ENCODE peak calls at places on chromosome 7, in six cellular contexts. One of them, this sample, is unnamed.

GRCh38 chr7:96311967-96312366 is 9.9 kb downstream of the SLC25A13 start:
- DNase-seq in mesendoderm: no peak
- DNase-seq in H1: no peak
- DNase-seq in IMR-90: peak
- DNase-seq in mesenchymal stem cell: peak
- DNase-seq in H9: no peak
- DNase-seq in this sample: no peak

GRCh38 chr7:155490697-155491628 is 33.0 kb downstream of the EN2 start:
- DNase-seq in mesendoderm: peak
- DNase-seq in H1: no peak
- DNase-seq in IMR-90: no peak
- DNase-seq in mesenchymal stem cell: no peak
- DNase-seq in H9: peak
- DNase-seq in this sample: no peak

GRCh38 chr7:30470163-30470770 is 8.3 kb downstream of the NOD1 start:
- DNase-seq in mesendoderm: no peak
- DNase-seq in H1: no peak
- DNase-seq in IMR-90: peak
- DNase-seq in mesenchymal stem cell: peak
- DNase-seq in H9: no peak
- DNase-seq in this sample: no peak

GRCh38 chr7:12031186-12031585 is 179.9 kb upstream of the TMEM106B start:
- DNase-seq in mesendoderm: no peak
- DNase-seq in H1: no peak
- DNase-seq in IMR-90: peak
- DNase-seq in mesenchymal stem cell: no peak
- DNase-seq in H9: no peak
- DNase-seq in this sample: no peak

GRCh38 chr7:95980073-95980655 is 207.8 kb downstream of the DYNC1I1 start:
- DNase-seq in mesendoderm: no peak
- DNase-seq in H1: no peak
- DNase-seq in IMR-90: no peak
- DNase-seq in mesenchymal stem cell: peak
- DNase-seq in H9: no peak
- DNase-seq in this sample: no peak

GRCh38 chr7:25289522-25289921 is 61.2 kb upstream of the NPVF start:
- DNase-seq in mesendoderm: no peak
- DNase-seq in H1: no peak
- DNase-seq in IMR-90: no peak
- DNase-seq in mesenchymal stem cell: no peak
- DNase-seq in H9: no peak
- DNase-seq in this sample: no peak

GRCh38 chr7:129147723-129148122 is 3.2 kb downstream of the TSPAN33 start:
- DNase-seq in mesendoderm: no peak
- DNase-seq in H1: no peak
- DNase-seq in IMR-90: no peak
- DNase-seq in mesenchymal stem cell: no peak
- DNase-seq in H9: no peak
- DNase-seq in this sample: no peak

GRCh38 chr7:101410743-101411476 is 48.2 kb downstream of the COL26A1 start:
- DNase-seq in mesendoderm: peak
- DNase-seq in H1: peak
- DNase-seq in IMR-90: no peak
- DNase-seq in mesenchymal stem cell: peak
- DNase-seq in H9: peak
- DNase-seq in this sample: peak

GRCh38 chr7:29255199-29255838 is 60.7 kb downstream of the CHN2 start:
- DNase-seq in mesendoderm: no peak
- DNase-seq in H1: no peak
- DNase-seq in IMR-90: no peak
- DNase-seq in mesenchymal stem cell: peak
- DNase-seq in H9: no peak
- DNase-seq in this sample: no peak

GRCh38 chr7:41238851-41239331 is 464.0 kb downstream of the INHBA start:
- DNase-seq in mesendoderm: no peak
- DNase-seq in H1: no peak
- DNase-seq in IMR-90: peak
- DNase-seq in mesenchymal stem cell: no peak
- DNase-seq in H9: no peak
- DNase-seq in this sample: no peak

GRCh38 chr7:158581440-158582088 is 6.1 kb downstream of the PTPRN2 start:
- DNase-seq in mesendoderm: no peak
- DNase-seq in H1: no peak
- DNase-seq in IMR-90: no peak
- DNase-seq in mesenchymal stem cell: no peak
- DNase-seq in H9: no peak
- DNase-seq in this sample: no peak

GRCh38 chr7:152341039-152341913 is 94.5 kb downstream of the KMT2C start:
- DNase-seq in mesendoderm: peak
- DNase-seq in H1: no peak
- DNase-seq in IMR-90: peak
- DNase-seq in mesenchymal stem cell: peak
- DNase-seq in H9: no peak
- DNase-seq in this sample: no peak

GRCh38 chr7:100691676-100692577 is 2.1 kb downstream of the GIGYF1 start:
- DNase-seq in mesendoderm: peak
- DNase-seq in H1: peak
- DNase-seq in IMR-90: peak
- DNase-seq in mesenchymal stem cell: peak
- DNase-seq in H9: peak
- DNase-seq in this sample: peak

GRCh38 chr7:156000601-156001396 is 188.5 kb upstream of the SHH start:
- DNase-seq in mesendoderm: no peak
- DNase-seq in H1: no peak
- DNase-seq in IMR-90: no peak
- DNase-seq in mesenchymal stem cell: no peak
- DNase-seq in H9: peak
- DNase-seq in this sample: no peak

GRCh38 chr7:27157717-27158431 is 1.4 kb upstream of the HOXA7 start:
- DNase-seq in mesendoderm: no peak
- DNase-seq in H1: no peak
- DNase-seq in IMR-90: no peak
- DNase-seq in mesenchymal stem cell: no peak
- DNase-seq in H9: peak
- DNase-seq in this sample: no peak

GRCh38 chr7:152513861-152514770 is 78.3 kb upstream of the KMT2C start:
- DNase-seq in mesendoderm: no peak
- DNase-seq in H1: no peak
- DNase-seq in IMR-90: no peak
- DNase-seq in mesenchymal stem cell: no peak
- DNase-seq in H9: no peak
- DNase-seq in this sample: no peak

GRCh38 chr7:77251519-77251819 is 51.9 kb upstream of the FGL2 start:
- DNase-seq in mesendoderm: no peak
- DNase-seq in H1: no peak
- DNase-seq in IMR-90: no peak
- DNase-seq in mesenchymal stem cell: no peak
- DNase-seq in H9: no peak
- DNase-seq in this sample: no peak

GRCh38 chr7:117110480-117111315 is 157.4 kb downstream of the ST7 start:
- DNase-seq in mesendoderm: no peak
- DNase-seq in H1: no peak
- DNase-seq in IMR-90: no peak
- DNase-seq in mesenchymal stem cell: peak
- DNase-seq in H9: no peak
- DNase-seq in this sample: no peak

GRCh38 chr7:36032362-36032818 is 120.7 kb upstream of the EEPD1 start:
- DNase-seq in mesendoderm: no peak
- DNase-seq in H1: no peak
- DNase-seq in IMR-90: peak
- DNase-seq in mesenchymal stem cell: no peak
- DNase-seq in H9: no peak
- DNase-seq in this sample: no peak

GRCh38 chr7:132290021-132290420 is 286.2 kb downstream of the PLXNA4 start:
- DNase-seq in mesendoderm: no peak
- DNase-seq in H1: no peak
- DNase-seq in IMR-90: no peak
- DNase-seq in mesenchymal stem cell: no peak
- DNase-seq in H9: no peak
- DNase-seq in this sample: no peak

GRCh38 chr7:92076509-92076908 is 57.8 kb downstream of the CYP51A1 start:
- DNase-seq in mesendoderm: peak
- DNase-seq in H1: no peak
- DNase-seq in IMR-90: no peak
- DNase-seq in mesenchymal stem cell: no peak
- DNase-seq in H9: no peak
- DNase-seq in this sample: no peak

DNA sequence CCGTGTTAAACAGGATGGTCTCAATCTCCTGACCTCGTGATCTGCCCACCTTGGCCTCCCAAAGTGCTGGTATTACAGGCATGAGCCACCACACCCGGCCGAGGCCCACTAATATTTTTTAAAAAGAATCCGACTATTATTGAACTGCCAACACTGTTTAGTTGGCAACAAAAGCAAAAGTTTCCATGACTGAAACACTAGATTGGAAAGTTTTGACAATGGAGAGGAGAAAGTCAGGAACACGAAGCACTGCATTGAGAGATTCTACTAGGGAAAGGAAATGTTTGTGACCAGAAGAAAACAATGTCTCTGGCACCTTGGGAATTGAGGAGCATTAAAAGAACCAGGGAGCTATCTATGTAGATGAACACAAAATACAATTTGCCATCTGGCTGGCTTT is 13.7 kb upstream of the PPP1R9A start:
- DNase-seq in mesendoderm: no peak
- DNase-seq in H1: no peak
- DNase-seq in IMR-90: no peak
- DNase-seq in mesenchymal stem cell: no peak
- DNase-seq in H9: no peak
- DNase-seq in this sample: no peak
- H2BK15ac ChIP-seq in mesendoderm: no peak
- H2BK15ac ChIP-seq in H1: no peak
- H2BK15ac ChIP-seq in IMR-90: no peak
- H2BK15ac ChIP-seq in mesenchymal stem cell: no peak
- H2BK15ac ChIP-seq in H9: no peak
- H2BK15ac ChIP-seq in this sample: no peak

DNA sequence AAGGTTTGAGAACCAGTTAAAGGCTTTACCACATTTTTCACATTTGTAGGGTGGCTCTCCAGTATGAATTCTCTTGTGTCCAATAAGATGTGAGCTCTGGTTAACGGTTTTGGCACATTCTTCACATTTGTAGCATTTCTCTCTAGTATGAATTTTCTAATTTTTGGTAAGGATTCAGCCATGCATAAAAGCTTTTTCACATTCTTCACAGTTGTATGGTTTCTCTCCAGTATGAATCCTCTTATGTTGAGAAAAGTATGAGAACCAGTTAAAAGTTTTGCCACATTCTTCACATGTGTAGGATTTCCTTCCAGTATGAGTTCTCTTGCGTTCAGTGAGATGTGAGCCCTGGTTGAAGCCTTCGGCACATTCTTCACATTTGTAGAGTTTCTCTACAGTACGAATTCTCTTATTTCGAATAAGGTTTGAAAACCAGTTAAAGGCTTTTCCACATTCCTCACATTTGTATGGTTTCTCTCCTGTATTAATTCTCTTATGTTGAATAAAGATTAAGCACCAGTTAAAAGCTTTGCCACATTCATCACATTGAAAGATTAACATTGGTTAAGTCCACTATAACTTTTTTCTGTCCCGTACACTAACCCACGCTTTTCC is 33.2 kb upstream of the ZNF479 start:
- DNase-seq in mesendoderm: peak
- DNase-seq in H1: no peak
- DNase-seq in IMR-90: no peak
- DNase-seq in mesenchymal stem cell: no peak
- DNase-seq in H9: no peak
- DNase-seq in this sample: no peak
- H2BK15ac ChIP-seq in mesendoderm: no peak
- H2BK15ac ChIP-seq in H1: no peak
- H2BK15ac ChIP-seq in IMR-90: no peak
- H2BK15ac ChIP-seq in mesenchymal stem cell: no peak
- H2BK15ac ChIP-seq in H9: no peak
- H2BK15ac ChIP-seq in this sample: no peak

DNA sequence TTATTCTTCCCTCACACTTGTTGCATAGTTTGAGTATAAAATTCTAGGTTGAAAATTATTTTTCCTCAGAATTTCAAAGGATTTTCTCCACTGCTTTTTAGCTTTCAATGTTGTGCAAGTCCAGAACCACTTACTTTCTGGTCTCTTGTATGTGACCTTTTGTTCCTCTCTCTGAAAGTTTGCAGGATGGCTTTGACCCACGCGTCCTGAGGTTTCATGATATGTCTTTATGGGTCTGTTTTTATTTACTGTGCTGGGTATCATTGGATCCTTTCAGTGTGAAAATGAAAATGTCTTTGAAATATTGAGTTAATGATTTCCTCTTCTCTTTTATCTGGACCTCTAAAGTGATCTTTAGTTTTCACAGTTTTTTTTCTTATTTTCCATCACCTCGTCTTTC is 38.5 kb downstream of the C1GALT1 start:
- DNase-seq in mesendoderm: no peak
- DNase-seq in H1: no peak
- DNase-seq in IMR-90: no peak
- DNase-seq in mesenchymal stem cell: peak
- DNase-seq in H9: no peak
- DNase-seq in this sample: no peak
- H2BK15ac ChIP-seq in mesendoderm: no peak
- H2BK15ac ChIP-seq in H1: no peak
- H2BK15ac ChIP-seq in IMR-90: peak
- H2BK15ac ChIP-seq in mesenchymal stem cell: no peak
- H2BK15ac ChIP-seq in H9: no peak
- H2BK15ac ChIP-seq in this sample: no peak

GRCh38 chr7:1423266-1423811 is 35.9 kb downstream of the MICALL2 start:
- DNase-seq in mesendoderm: no peak
- DNase-seq in H1: no peak
- DNase-seq in IMR-90: no peak
- DNase-seq in mesenchymal stem cell: no peak
- DNase-seq in H9: no peak
- DNase-seq in this sample: no peak

GRCh38 chr7:1424041-1424440 is 35.2 kb downstream of the MICALL2 start:
- DNase-seq in mesendoderm: no peak
- DNase-seq in H1: no peak
- DNase-seq in IMR-90: no peak
- DNase-seq in mesenchymal stem cell: no peak
- DNase-seq in H9: no peak
- DNase-seq in this sample: no peak

GRCh38 chr7:1421020-1421790 is 38.1 kb downstream of the MICALL2 start:
- DNase-seq in mesendoderm: no peak
- DNase-seq in H1: no peak
- DNase-seq in IMR-90: no peak
- DNase-seq in mesenchymal stem cell: no peak
- DNase-seq in H9: no peak
- DNase-seq in this sample: no peak

GRCh38 chr7:1422512-1423265 is 36.6 kb downstream of the MICALL2 start:
- DNase-seq in mesendoderm: no peak
- DNase-seq in H1: no peak
- DNase-seq in IMR-90: no peak
- DNase-seq in mesenchymal stem cell: no peak
- DNase-seq in H9: no peak
- DNase-seq in this sample: no peak

GRCh38 chr7:1421946-1422345 is 37.3 kb downstream of the MICALL2 start:
- DNase-seq in mesendoderm: no peak
- DNase-seq in H1: no peak
- DNase-seq in IMR-90: no peak
- DNase-seq in mesenchymal stem cell: no peak
- DNase-seq in H9: no peak
- DNase-seq in this sample: no peak
- H2BK15ac ChIP-seq in mesendoderm: no peak
- H2BK15ac ChIP-seq in H1: no peak
- H2BK15ac ChIP-seq in IMR-90: no peak
- H2BK15ac ChIP-seq in mesenchymal stem cell: no peak
- H2BK15ac ChIP-seq in H9: no peak
- H2BK15ac ChIP-seq in this sample: peak

This sample was measured in neuronal stem cell.